ENCODE peak calls at places on chromosomes 13 and 19, in seven cellular contexts. L, G, D, R, I, H and O are unnamed samples.

GRCh38 chr19:45507864-45508680 is 793 bp downstream of the VASP start:
- DNase-seq in G (peak), H (peak), I (peak), L (peak), D (no peak), R (peak), O (no peak)

GRCh38 chr13:81406022-81406421 is 1065.1 kb upstream of the SPRY2 start:
- DNase-seq in G (no peak), I (no peak), D (no peak), H (no peak), R (no peak), L (no peak), O (no peak)

GRCh38 chr13:99086869-99087129 is 108.9 kb upstream of the DOCK9 start:
- DNase-seq in D (peak), H (no peak), R (peak), G (peak), L (peak), I (peak), O (no peak)

GRCh38 chr13:90968510-90968909 is 379.0 kb upstream of the MIR17HG start:
- DNase-seq in H (peak), L (no peak), R (no peak), G (no peak), I (no peak), D (no peak), O (no peak)

GRCh38 chr13:33485247-33485646 is 199.7 kb upstream of the STARD13 start:
- DNase-seq in L (no peak), I (no peak), D (no peak), H (no peak), G (no peak), R (no peak), O (no peak)

GRCh38 chr13:112185466-112185865 is 118.5 kb downstream of the SOX1 start:
- DNase-seq in I (no peak), D (no peak), R (no peak), L (no peak), H (no peak), G (no peak), O (no peak)

GRCh38 chr19:35261356-35262100 is 7.2 kb upstream of the USF2 start:
- DNase-seq in G (peak), I (peak), H (no peak), D (no peak), L (no peak), R (no peak), O (no peak)

GRCh38 chr13:110403315-110403714 is 96.2 kb downstream of the COL4A2 start:
- DNase-seq in L (no peak), R (no peak), I (no peak), G (no peak), D (no peak), H (no peak), O (no peak)

GRCh38 chr19:16894080-16894479 is 5.3 kb downstream of the F2RL3 start:
- DNase-seq in H (no peak), D (no peak), R (no peak), G (no peak), I (peak), L (no peak), O (no peak)

GRCh38 chr19:30076101-30076551 is 134.1 kb downstream of the URI1 start:
- DNase-seq in I (no peak), R (no peak), H (no peak), L (no peak), G (peak), D (no peak), O (no peak)

GRCh38 chr13:20301391-20302071 is 69.4 kb upstream of the GJB6 start:
- DNase-seq in I (no peak), H (no peak), R (no peak), G (peak), D (no peak), L (no peak), O (no peak)

GRCh38 chr19:51066816-51067215 is 1.9 kb upstream of the KLK13 start:
- DNase-seq in L (no peak), H (no peak), D (no peak), R (no peak), I (no peak), G (no peak), O (no peak)

GRCh38 chr13:50082426-50083283 is 67.4 kb downstream of the KCNRG start:
- DNase-seq in R (peak), H (peak), D (peak), G (peak), L (peak), I (peak), O (peak)

GRCh38 chr19:40279120-40279551 is 6.0 kb downstream of the AKT2 start:
- DNase-seq in H (no peak), I (no peak), G (peak), R (no peak), L (peak), D (peak), O (no peak)

GRCh38 chr19:23554548-23554947 is 132.5 kb downstream of the ZNF675 start:
- DNase-seq in G (no peak), L (no peak), R (no peak), H (no peak), I (no peak), D (no peak), O (no peak)

GRCh38 chr19:15108845-15109767 is 1.9 kb downstream of the SYDE1 start:
- DNase-seq in R (no peak), G (no peak), L (no peak), H (no peak), D (no peak), I (no peak), O (no peak)
- H3K4me3 ChIP-seq in R (no peak), G (peak), L (no peak), H (no peak), D (no peak), I (peak), O (no peak)

GRCh38 chr19:1264801-1265610 is 4.1 kb upstream of the CIRBP start:
- DNase-seq in G (peak), I (peak), R (no peak), H (peak), D (peak), L (peak), O (no peak)
- H3K4me3 ChIP-seq in G (no peak), I (peak), R (no peak), H (no peak), D (peak), L (no peak), O (no peak)

GRCh38 chr13:47957073-47957472 is 44.0 kb downstream of the SUCLA2 start:
- DNase-seq in R (no peak), L (no peak), H (no peak), I (no peak), D (no peak), G (no peak), O (no peak)

GRCh38 chr13:47959468-47960088 is 41.5 kb downstream of the SUCLA2 start:
- DNase-seq in D (no peak), L (no peak), R (no peak), I (no peak), H (no peak), G (no peak), O (no peak)

GRCh38 chr13:47955836-47956235 is 45.2 kb downstream of the SUCLA2 start:
- DNase-seq in R (no peak), D (no peak), I (no peak), H (no peak), G (no peak), L (no peak), O (no peak)
- H3K4me3 ChIP-seq in R (no peak), D (no peak), I (no peak), H (no peak), G (no peak), L (no peak), O (no peak)

DNA sequence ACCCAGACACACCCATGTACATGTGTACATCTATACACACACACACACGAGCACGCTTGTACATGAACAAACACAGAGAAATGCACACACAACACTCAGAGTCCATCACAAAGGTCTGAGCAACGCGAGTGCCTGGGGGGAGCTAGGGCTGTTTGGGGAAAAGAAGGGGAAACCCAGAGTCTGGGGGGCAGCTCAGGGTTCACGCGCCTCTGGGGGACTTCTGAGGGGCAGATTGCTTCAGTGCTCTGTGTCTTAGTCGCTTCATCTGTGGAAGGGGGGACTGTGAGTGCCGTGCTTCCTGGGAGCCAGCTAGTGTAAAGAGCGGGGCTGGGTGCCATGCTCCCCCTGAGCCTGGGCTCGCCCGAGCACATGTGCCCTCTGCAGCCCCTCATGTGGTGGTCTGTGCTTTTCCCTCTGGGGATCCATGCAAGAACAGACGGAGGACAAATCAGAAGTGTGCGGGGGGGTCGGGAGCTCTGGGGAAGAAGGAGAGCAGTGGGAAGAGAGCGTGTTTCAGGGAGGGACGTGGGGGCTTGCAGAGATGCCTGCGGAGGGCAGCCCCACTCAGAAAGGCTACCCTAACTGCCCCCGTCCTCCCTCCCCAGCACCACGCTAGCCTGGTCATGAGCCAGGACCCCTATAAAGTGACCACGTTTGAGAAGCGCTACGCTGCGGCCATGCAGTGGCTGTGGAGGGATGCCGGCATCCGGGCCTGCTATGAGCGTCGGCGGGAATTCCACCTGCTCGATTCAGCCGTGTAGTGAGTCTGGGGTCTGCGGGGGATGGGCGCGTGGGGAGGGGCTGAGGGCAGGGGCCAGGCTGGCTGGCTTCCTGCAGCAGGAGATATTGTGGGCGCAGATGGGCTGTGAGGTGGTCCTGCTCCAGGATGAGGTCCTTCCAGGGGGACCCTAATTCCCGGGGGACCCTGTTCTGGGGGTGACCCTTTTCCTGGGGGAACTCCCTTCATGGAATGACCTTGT is 14.0 kb downstream of the GNA15 start:
- DNase-seq in H (no peak), G (no peak), D (no peak), L (no peak), R (no peak), I (no peak), O (no peak)
- H3K4me3 ChIP-seq in H (no peak), G (no peak), D (no peak), L (no peak), R (no peak), I (no peak), O (no peak)

GRCh38 chr13:97142452-97142851 is 79.7 kb upstream of the MBNL2 start:
- DNase-seq in R (no peak), D (no peak), I (no peak), H (peak), L (no peak), G (peak), O (no peak)
- H3K4me3 ChIP-seq in R (no peak), D (peak), I (peak), H (no peak), L (no peak), G (peak), O (no peak)

DNA sequence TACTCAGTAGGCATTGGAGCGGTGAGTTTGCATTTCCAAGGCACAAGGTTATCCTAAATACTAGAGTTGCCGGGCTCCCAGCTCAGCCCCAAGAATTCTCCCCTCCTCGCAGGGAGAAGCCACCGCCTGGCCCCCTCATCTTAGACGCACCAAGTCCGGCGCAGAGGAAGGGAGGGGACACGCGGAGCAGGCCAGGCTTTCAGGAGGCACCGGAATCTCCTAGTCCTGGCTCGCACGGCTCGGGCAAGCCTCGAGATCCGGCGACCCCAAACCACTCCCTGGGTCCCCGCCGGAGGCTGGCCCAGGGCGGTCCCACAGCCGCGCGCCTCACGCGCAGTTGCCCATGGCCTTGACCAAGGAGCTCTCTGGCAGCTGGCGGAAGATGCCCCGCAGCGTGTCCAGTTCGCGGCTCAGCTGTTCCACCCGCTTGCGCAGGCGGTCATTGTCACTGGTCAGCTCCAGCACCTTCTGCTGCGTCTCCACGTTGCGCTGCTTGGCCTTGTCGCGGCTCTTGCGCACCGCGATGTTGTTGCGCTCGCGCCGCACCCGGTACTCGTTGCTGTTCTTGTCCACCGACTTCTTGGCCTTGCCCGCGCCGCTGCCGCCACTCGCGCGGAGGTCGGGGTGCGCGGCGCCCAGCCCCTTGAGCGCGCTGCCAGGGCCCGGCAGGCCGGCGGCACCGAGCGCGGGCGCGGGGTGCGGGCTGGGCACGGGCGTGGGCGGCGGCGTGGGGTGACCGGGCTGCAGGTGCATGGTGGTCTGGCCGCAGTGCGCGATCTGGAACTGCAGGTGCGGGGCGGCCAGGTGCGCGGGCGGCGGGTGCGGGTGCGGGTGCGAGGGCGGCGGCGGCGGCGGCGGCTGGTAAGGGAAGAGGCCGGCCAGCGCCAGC is 1.1 kb downstream of the CEBPA start:
- DNase-seq in G (peak), I (peak), D (no peak), H (peak), L (no peak), R (no peak), O (no peak)
- H3K4me3 ChIP-seq in G (peak), I (peak), D (peak), H (peak), L (peak), R (no peak), O (peak)

GRCh38 chr19:4059493-4059880 is 7.2 kb downstream of the ZBTB7A start:
- DNase-seq in L (peak), H (no peak), I (peak), R (no peak), G (no peak), D (no peak), O (no peak)

GRCh38 chr19:4061178-4061682 is 5.5 kb downstream of the ZBTB7A start:
- DNase-seq in D (peak), H (peak), G (peak), I (peak), R (no peak), L (peak), O (peak)

GRCh38 chr19:4060621-4061177 is 6.0 kb downstream of the ZBTB7A start:
- DNase-seq in H (peak), D (peak), R (no peak), L (no peak), G (no peak), I (no peak), O (no peak)

GRCh38 chr19:4058696-4059492 is 7.8 kb downstream of the ZBTB7A start:
- DNase-seq in L (peak), D (peak), G (peak), I (peak), R (no peak), H (no peak), O (no peak)

DNA sequence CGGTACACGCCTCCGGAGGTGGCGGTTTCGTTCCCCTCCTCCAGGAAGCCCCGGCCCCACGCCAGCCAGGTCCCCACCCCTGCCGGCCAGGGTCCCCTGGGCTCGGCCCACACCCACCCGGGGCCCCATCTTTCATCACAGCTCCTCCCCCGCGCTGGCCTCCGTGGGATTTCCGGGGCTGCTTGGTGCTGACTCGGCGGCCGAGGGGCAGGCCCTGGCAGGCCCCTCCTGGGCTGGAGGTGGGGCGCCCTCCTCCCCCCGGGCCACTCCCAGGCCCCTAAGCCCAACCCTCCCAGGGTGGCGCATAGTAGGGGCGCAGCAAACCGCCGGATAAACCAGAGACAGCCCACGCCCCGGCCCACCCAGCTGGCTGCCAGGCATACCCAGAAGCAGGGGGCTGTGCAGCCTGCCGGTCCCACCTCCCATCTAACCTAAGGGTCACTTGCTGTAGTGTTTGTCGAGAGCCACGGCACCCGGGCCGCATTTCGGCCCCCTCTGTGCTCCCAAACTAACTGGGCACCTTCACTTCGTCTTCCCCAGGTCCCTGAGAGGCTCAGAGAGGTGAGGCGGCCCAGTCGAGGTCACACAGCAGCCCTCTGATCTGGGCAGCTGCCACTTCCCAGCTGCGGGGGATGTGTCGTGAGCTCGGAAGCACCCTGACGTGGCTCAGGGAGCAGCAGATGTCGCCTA is 6.6 kb downstream of the ZBTB7A start:
- DNase-seq in H (peak), I (peak), L (peak), D (peak), R (peak), G (peak), O (no peak)
- H3K4me3 ChIP-seq in H (no peak), I (peak), L (peak), D (peak), R (peak), G (peak), O (peak)

DNA sequence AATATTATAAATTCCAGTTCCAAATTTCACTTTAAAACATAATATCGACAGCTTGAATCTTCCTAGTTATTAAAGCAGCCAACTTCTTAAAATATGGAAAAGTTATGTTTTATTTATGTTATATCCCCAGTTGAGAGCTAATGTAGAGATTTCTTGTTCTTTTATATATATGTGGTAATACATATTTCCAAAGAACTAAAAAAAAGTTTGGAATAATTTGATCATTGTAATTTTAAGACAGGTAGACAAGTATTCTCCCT is 781 bp upstream of the TBC1D4 start:
- DNase-seq in H (no peak), I (no peak), G (no peak), D (no peak), R (no peak), L (no peak), O (no peak)
- H3K4me3 ChIP-seq in H (peak), I (peak), G (peak), D (peak), R (peak), L (peak), O (peak)

DNA sequence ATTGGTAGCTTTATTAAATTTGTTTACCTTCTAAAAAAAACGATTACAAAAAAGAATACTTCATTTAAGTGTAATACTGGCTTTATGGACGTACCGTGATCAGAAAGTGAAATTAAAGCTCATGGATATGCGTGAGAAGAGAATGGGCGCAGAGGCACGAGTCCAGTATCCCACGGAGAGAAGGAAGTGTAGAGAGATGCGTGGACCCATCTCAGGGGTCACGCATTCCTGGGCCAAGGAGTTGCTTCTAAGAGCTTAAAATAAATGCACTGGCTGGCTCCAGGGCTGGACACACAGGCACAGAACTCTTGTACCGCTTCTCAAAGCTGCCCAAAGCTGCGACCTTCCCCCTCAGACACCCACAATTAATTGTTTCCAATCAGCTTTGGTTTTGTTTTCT is 8.7 kb upstream of the SPC24 start:
- DNase-seq in R (no peak), H (no peak), I (no peak), G (no peak), D (no peak), L (no peak), O (no peak)
- H3K4me3 ChIP-seq in R (no peak), H (no peak), I (no peak), G (peak), D (no peak), L (no peak), O (no peak)